ENCODE peak calls at places on chromosomes 12 and 14, in eight cellular contexts. H, Q, I, G, D, N, J and W are unnamed samples.

GRCh38 chr12:61902403-61902802 is 357.8 kb upstream of the USP15 start:
- ATAC-seq in H (no peak), Q (no peak), I (no peak), G (no peak), D (no peak), N (no peak), J (no peak), W (no peak)

GRCh38 chr14:67514203-67514607 is 18.9 kb upstream of the PLEKHH1 start:
- ATAC-seq in H (peak; percentile 2), Q (no peak), I (no peak), G (peak; percentile 40), D (peak; percentile 7), N (peak; percentile 33), J (no peak), W (no peak)

GRCh38 chr12:67534671-67535070 is 113.9 kb upstream of the DYRK2 start:
- ATAC-seq in H (no peak), Q (no peak), I (no peak), G (peak; percentile 42), D (peak; percentile 77), N (peak; percentile 45), J (no peak), W (no peak)

GRCh38 chr14:32639208-32639607 is 299.5 kb upstream of the NPAS3 start:
- ATAC-seq in H (no peak), Q (no peak), I (no peak), G (no peak), D (no peak), N (no peak), J (no peak), W (no peak)

GRCh38 chr14:22812744-22813143 is 2.5 kb downstream of the SLC7A7 start:
- ATAC-seq in H (no peak), Q (no peak), I (no peak), G (no peak), D (no peak), N (no peak), J (peak; percentile 66), W (no peak)

GRCh38 chr12:55019784-55020183 is at the start of gene NEUROD4:
- ATAC-seq in H (peak; percentile 99), Q (peak; percentile 92), I (peak; percentile 78), G (peak; percentile 99), D (peak; percentile 100), N (peak; percentile 15), J (peak; percentile 85), W (no peak)

GRCh38 chr14:87805315-87805723 is 187.7 kb downstream of the GALC start:
- ATAC-seq in H (peak; percentile 86), Q (no peak), I (no peak), G (peak; percentile 83), D (peak; percentile 76), N (peak; percentile 48), J (peak; percentile 55), W (no peak)

GRCh38 chr12:30993766-30994165 is 67.2 kb downstream of the TSPAN11 start:
- ATAC-seq in H (no peak), Q (no peak), I (no peak), G (no peak), D (no peak), N (no peak), J (no peak), W (no peak)

GRCh38 chr12:65634061-65634460 is 190.2 kb upstream of the HMGA2 start:
- ATAC-seq in H (no peak), Q (no peak), I (no peak), G (no peak), D (no peak), N (no peak), J (no peak), W (no peak)

GRCh38 chr12:2336409-2336829 is 283.6 kb downstream of the CACNA1C start:
- ATAC-seq in H (peak; percentile 48), Q (peak; percentile 41), I (no peak), G (peak; percentile 44), D (peak; percentile 81), N (peak; percentile 75), J (peak; percentile 90), W (peak; percentile 84)

GRCh38 chr12:120119395-120119973 is 2.9 kb upstream of the RAB35 start:
- ATAC-seq in H (no peak), Q (no peak), I (no peak), G (no peak), D (no peak), N (no peak), J (no peak), W (no peak)

DNA sequence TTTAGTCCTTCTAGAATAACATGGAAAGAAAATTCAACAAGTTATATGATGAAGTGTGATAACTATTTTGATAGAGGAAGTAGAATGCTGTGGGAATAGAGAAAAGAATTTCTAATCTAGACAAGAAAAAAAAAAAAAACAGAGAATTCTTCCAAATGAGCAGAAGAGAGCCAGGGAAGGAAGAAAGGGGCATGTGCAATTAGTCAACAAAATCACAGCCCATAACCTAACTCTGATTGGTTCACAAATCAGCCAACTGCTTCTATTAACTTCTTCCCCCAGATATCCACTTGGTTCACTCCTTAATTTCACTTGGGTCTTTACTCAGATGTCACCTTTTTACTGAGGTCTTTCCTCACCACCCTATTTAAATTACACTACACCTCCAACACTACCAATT is 69.5 kb downstream of the BTG1 start:
- ATAC-seq in H (no peak), Q (no peak), I (no peak), G (no peak), D (no peak), N (no peak), J (no peak), W (no peak)
- H3K27ac ChIP-seq in H (no peak overlapping the region), Q (no peak overlapping the region), I (no peak overlapping the region), G (no peak overlapping the region), D (no peak overlapping the region), N (no peak overlapping the region), J (no peak overlapping the region), W (no peak overlapping the region)

DNA sequence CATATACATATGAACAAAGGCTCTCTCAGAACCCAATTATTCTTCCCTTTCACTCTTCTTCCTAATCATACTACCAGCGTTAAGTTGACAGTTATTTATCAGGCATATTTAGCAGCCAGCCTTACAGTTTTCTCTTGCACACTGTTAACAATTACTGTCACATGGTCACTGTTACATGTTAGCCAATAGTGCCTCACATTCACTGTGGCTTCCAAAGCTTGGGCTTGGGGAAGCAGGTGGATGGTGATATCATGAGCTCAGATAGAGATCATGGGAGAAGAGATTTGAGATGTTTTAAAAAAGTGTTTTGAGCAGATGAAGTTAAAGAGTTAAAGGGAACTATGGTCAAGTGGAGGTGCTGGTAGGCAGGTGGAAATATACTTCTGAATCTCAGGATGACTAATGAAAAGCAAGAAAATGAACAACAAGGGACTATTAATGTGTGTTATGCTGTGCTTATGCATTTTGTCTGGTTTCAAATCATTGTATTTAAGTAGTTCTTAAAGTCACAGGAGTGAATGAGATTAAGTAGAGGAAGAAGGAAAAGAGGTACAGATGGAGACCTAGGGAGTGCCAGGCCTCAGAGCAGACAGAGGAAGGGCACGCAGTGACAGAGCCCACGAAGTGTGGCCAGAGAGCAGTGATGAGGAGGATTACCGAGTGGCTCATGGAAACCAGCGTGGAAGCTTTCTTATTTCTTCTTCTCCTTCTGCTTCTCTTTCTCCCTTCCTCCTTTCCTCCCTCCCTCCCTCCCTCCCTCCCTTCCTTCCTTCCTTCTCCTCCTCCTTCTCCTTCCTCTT is 39.6 kb downstream of the BICD1 start:
- ATAC-seq in H (no peak), Q (no peak), I (no peak), G (no peak), D (no peak), N (no peak), J (no peak), W (no peak)
- H3K27ac ChIP-seq in H (no peak overlapping the region), Q (no peak overlapping the region), I (no peak overlapping the region), G (no peak overlapping the region), D (no peak overlapping the region), N (no peak overlapping the region), J (no peak overlapping the region), W (no peak overlapping the region)

DNA sequence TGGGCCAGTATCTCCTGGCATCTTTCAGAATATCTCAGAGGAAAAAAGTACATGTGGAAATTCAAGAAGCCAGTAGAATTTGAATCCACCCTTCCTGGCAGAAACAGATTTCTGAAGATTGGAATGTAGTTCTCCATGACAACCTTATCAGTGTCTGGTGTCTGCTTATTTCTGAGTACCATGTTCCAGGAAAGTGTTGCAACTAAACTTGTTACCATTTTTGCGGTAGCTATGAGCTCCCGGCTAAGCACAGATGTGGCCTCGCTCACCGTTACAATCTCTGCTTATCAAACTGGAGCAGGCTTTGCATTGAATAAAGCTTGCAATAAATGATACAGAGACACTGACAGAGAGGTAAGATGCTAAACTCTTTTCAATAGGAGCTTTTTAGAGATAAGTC is 13.0 kb upstream of the ITPR2 start:
- ATAC-seq in H (peak; percentile 97), Q (peak; percentile 92), I (no peak), G (peak; percentile 86), D (peak; percentile 95), N (peak; percentile 86), J (no peak), W (peak; percentile 82)
- H3K27ac ChIP-seq in H (peak overlapping the region; percentile 34), Q (peak overlapping the region; percentile 21), I (no peak overlapping the region), G (no peak overlapping the region), D (peak overlapping the region; percentile 14), N (no peak overlapping the region), J (no peak overlapping the region), W (no peak overlapping the region)

GRCh38 chr12:102182635-102183034 is 15.0 kb downstream of the PMCH start:
- ATAC-seq in H (peak; percentile 27), Q (no peak), I (no peak), G (no peak), D (no peak), N (no peak), J (no peak), W (no peak)
- H3K27ac ChIP-seq in H (no peak overlapping the region), Q (no peak overlapping the region), I (no peak overlapping the region), G (no peak overlapping the region), D (no peak overlapping the region), N (no peak overlapping the region), J (no peak overlapping the region), W (no peak overlapping the region)

GRCh38 chr14:61478971-61479473 is 157.6 kb downstream of the PRKCH start:
- ATAC-seq in H (no peak), Q (no peak), I (no peak), G (no peak), D (no peak), N (no peak), J (no peak), W (no peak)
- H3K27ac ChIP-seq in H (peak overlapping the region; percentile 94), Q (peak overlapping the region; percentile 84), I (peak overlapping the region; percentile 97), G (no peak overlapping the region), D (peak overlapping the region; percentile 95), N (no peak overlapping the region), J (no peak overlapping the region), W (peak overlapping the region; percentile 1)